ENCODE peak calls at places on chromosomes 5 and 9, in ten cellular contexts. D is BE2C; N is esophagus squamous epithelium; Z is endodermal cell; F is lower lobe of right lung; Y is ovary; C is pancreas; L is astrocyte; W is HepG2; J is CD8-positive, alpha-beta T cell. M is an unnamed sample.

GRCh38 chr9:136714876-136715239 is 2.5 kb downstream of the DIPK1B start:
- DNase-seq in D (no peak), N (no peak), Z (no peak), F (no peak), Y (no peak), C (no peak), L (no peak), W (no peak), J (no peak), M (no peak)

GRCh38 chr9:3043369-3043768 is 199.5 kb upstream of the PUM3 start:
- DNase-seq in D (no peak), N (no peak), Z (no peak), F (no peak), Y (no peak), C (no peak), L (peak; percentile 19), W (no peak), J (no peak), M (no peak)

GRCh38 chr5:127359502-127359901 is 68.9 kb downstream of the MEGF10 start:
- DNase-seq in D (no peak), N (no peak), Z (no peak), F (no peak), Y (no peak), C (no peak), L (no peak), W (no peak), J (no peak), M (no peak)

GRCh38 chr5:67350600-67351315 is 154.2 kb upstream of the CD180 start:
- DNase-seq in D (peak; percentile 49), N (no peak), Z (no peak), F (no peak), Y (no peak), C (no peak), L (no peak), W (no peak), J (no peak), M (no peak)

GRCh38 chr5:43601454-43602260 is 1.3 kb upstream of the NNT start:
- DNase-seq in D (no peak), N (no peak), Z (no peak), F (no peak), Y (no peak), C (no peak), L (peak; percentile 50), W (peak; percentile 32), J (no peak), M (no peak)

GRCh38 chr5:37665889-37666288 is 174.0 kb downstream of the GDNF start:
- DNase-seq in D (no peak), N (no peak), Z (no peak), F (peak; percentile 68), Y (peak; percentile 43), C (peak; percentile 73), L (peak; percentile 41), W (no peak), J (no peak), M (no peak)

GRCh38 chr5:117454716-117455212 is 880.1 kb upstream of the SEMA6A start:
- DNase-seq in D (peak; percentile 59), N (no peak), Z (peak; percentile 93), F (peak; percentile 51), Y (peak; percentile 44), C (peak; percentile 64), L (no peak), W (peak; percentile 50), J (no peak), M (no peak)

GRCh38 chr9:81814404-81814793 is 113.8 kb upstream of the SPATA31D4 start:
- DNase-seq in D (no peak), N (no peak), Z (no peak), F (no peak), Y (no peak), C (no peak), L (no peak), W (peak; percentile 58), J (no peak), M (no peak)

GRCh38 chr9:110744753-110745522 is 76.3 kb downstream of the MUSK start:
- DNase-seq in D (no peak), N (no peak), Z (peak; percentile 57), F (no peak), Y (peak; percentile 70), C (no peak), L (peak; percentile 98), W (no peak), J (no peak), M (no peak)

GRCh38 chr5:143001764-143002351 is 231.7 kb downstream of the ARHGAP26 start:
- DNase-seq in D (no peak), N (no peak), Z (no peak), F (no peak), Y (no peak), C (no peak), L (peak; percentile 86), W (no peak), J (no peak), M (no peak)

GRCh38 chr5:143002459-143003327 is 232.5 kb downstream of the ARHGAP26 start:
- DNase-seq in D (no peak), N (peak; percentile 19), Z (peak; percentile 60), F (peak; percentile 52), Y (no peak), C (no peak), L (peak; percentile 93), W (no peak), J (peak; percentile 16), M (no peak)

GRCh38 chr5:142994242-142994641 is 224.1 kb downstream of the ARHGAP26 start:
- DNase-seq in D (no peak), N (no peak), Z (no peak), F (no peak), Y (no peak), C (no peak), L (no peak), W (no peak), J (no peak), M (no peak)

GRCh38 chr5:142997586-142997985 is 227.4 kb downstream of the ARHGAP26 start:
- DNase-seq in D (no peak), N (no peak), Z (no peak), F (no peak), Y (no peak), C (no peak), L (no peak), W (no peak), J (no peak), M (no peak)

GRCh38 chr5:142998316-142998862 is 228.2 kb downstream of the ARHGAP26 start:
- DNase-seq in D (no peak), N (no peak), Z (no peak), F (no peak), Y (no peak), C (no peak), L (no peak), W (no peak), J (no peak), M (no peak)
- TF ChIP-seq CTCF in D (no peak), N (no peak), Z (no peak), F (no peak), Y (no peak), C (no peak), L (no peak), W (no peak), J (no peak), M (no peak)

DNA sequence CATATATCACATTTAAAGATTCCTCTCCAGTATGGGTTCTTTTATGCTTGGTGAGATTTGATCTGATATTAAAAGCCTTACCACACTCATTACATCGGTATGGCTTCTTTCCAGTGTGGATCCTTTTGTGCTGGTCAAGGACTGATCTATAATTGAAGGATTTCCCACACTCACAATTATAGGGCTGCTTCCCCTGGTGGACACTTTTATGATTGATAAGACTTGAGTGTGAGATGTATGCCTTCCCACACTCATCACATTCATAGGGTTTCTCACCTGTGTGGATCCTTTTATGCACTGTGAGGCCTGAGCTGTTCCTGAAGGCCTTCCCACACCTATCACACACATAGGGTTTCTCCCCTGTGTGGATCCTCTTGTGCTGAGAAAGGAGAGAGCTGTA is 12.2 kb downstream of the ZFP62 start:
- DNase-seq in D (no peak), N (no peak), Z (no peak), F (no peak), Y (no peak), C (no peak), L (no peak), W (no peak), J (no peak), M (no peak)
- H3K9me3 ChIP-seq in D (peaks cover 4% of the 10 kb centered on the region), N (no peaks in the 10 kb centered on the region), Z (peaks cover 77% of the 10 kb centered on the region), F (peaks cover 9% of the 10 kb centered on the region), Y (peaks cover 28% of the 10 kb centered on the region), C (no peaks in the 10 kb centered on the region), L (peaks cover 48% of the 10 kb centered on the region), W (no peaks in the 10 kb centered on the region), J (peaks cover 14% of the 10 kb centered on the region), M (peaks cover 4% of the 10 kb centered on the region)

GRCh38 chr5:171366645-171367044 is 21.0 kb upstream of the NPM1 start:
- DNase-seq in D (no peak), N (no peak), Z (no peak), F (no peak), Y (no peak), C (no peak), L (no peak), W (no peak), J (no peak), M (no peak)

GRCh38 chr5:171363846-171364245 is 23.8 kb upstream of the NPM1 start:
- DNase-seq in D (no peak), N (no peak), Z (no peak), F (no peak), Y (no peak), C (no peak), L (no peak), W (no peak), J (no peak), M (no peak)

GRCh38 chr5:171367424-171368370 is 20.0 kb upstream of the NPM1 start:
- DNase-seq in D (no peak), N (no peak), Z (no peak), F (no peak), Y (no peak), C (no peak), L (peak; percentile 89), W (no peak), J (no peak), M (no peak)

GRCh38 chr5:171369056-171369455 is 18.6 kb upstream of the NPM1 start:
- DNase-seq in D (no peak), N (no peak), Z (no peak), F (no peak), Y (no peak), C (no peak), L (no peak), W (no peak), J (no peak), M (no peak)

DNA sequence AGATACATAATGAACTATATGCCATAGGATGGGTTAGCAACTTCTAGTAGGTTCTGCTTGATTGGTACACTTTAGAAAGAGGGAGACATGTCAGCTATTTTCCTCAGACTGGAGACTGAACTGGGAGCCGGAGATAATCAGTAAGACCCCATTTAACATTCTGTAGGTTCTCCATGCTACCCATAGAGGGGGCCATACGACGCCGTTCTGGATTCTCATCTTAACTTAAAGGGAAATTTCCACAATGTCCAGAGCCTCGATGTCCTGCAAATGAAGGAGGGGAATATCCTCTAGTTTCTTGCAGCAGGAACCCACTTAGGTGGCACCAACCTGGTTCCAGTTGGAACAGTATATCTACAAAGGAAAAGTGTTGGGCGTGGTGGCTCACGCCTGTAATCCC is 22.3 kb upstream of the NPM1 start:
- DNase-seq in D (peak; percentile 43), N (no peak), Z (peak; percentile 80), F (no peak), Y (no peak), C (no peak), L (no peak), W (peak; percentile 15), J (no peak), M (no peak)
- TF ChIP-seq CTCF in D (peak; percentile 80), N (no peak), Z (peak; percentile 83), F (no peak), Y (no peak), C (no peak), L (peak; percentile 25), W (no peak), J (no peak), M (no peak)

GRCh38 chr9:113012492-113012891 is 500 bp upstream of the ZNF883 start:
- DNase-seq in D (no peak), N (no peak), Z (no peak), F (no peak), Y (no peak), C (no peak), L (no peak), W (no peak), J (no peak), M (no peak)
- H3K9me3 ChIP-seq in D (no peaks in the 10 kb centered on the region), N (no peaks in the 10 kb centered on the region), Z (peaks cover 20% of the 10 kb centered on the region), F (peaks cover 31% of the 10 kb centered on the region), Y (no peaks in the 10 kb centered on the region), C (no peaks in the 10 kb centered on the region), L (peaks cover under 1% of the 10 kb centered on the region), W (peaks cover 10% of the 10 kb centered on the region), J (no peaks in the 10 kb centered on the region), M (peaks cover 15% of the 10 kb centered on the region)